ENCODE peak calls at places on chromosome 20, in five cellular contexts. B, T, C, Q and W are unnamed samples.

GRCh38 chr20:45363611-45364492 is 896 bp downstream of the SYS1 start:
- DNase-seq in B (no peak), T (no peak), C (no peak), Q (no peak), W (no peak)

GRCh38 chr20:2809690-2810089 is 5.1 kb upstream of the C20orf141 start:
- DNase-seq in B (no peak), T (no peak), C (no peak), Q (no peak), W (no peak)

GRCh38 chr20:3557237-3557636 is 86.4 kb downstream of the ATRN start:
- DNase-seq in B (no peak), T (no peak), C (no peak), Q (no peak), W (no peak)

GRCh38 chr20:39967806-39968205 is 721.2 kb downstream of the MAFB start:
- DNase-seq in B (no peak), T (no peak), C (no peak), Q (no peak), W (no peak)

GRCh38 chr20:63736893-63737689 is 627 bp downstream of the LIME1 start:
- DNase-seq in B (no peak), T (no peak), C (no peak), Q (peak), W (no peak)

GRCh38 chr20:38805502-38805957 is at the start of gene PPP1R16B:
- DNase-seq in B (peak), T (peak), C (peak), Q (peak), W (peak)

GRCh38 chr20:54350415-54350814 is 125.0 kb upstream of the DOK5 start:
- DNase-seq in B (peak), T (no peak), C (no peak), Q (no peak), W (no peak)

GRCh38 chr20:52078289-52078688 is 113.3 kb downstream of the ZFP64 start:
- DNase-seq in B (peak), T (no peak), C (no peak), Q (no peak), W (no peak)

GRCh38 chr20:54643761-54644160 is 168.4 kb downstream of the DOK5 start:
- DNase-seq in B (peak), T (no peak), C (no peak), Q (no peak), W (no peak)

GRCh38 chr20:60851826-60852704 is 400.0 kb upstream of the CDH4 start:
- DNase-seq in B (no peak), T (no peak), C (peak), Q (no peak), W (peak)

GRCh38 chr20:39069976-39070375 is 107.8 kb downstream of the DHX35 start:
- DNase-seq in B (no peak), T (no peak), C (no peak), Q (no peak), W (no peak)

GRCh38 chr20:53934421-53935352 is 135.7 kb downstream of the BCAS1 start:
- DNase-seq in B (peak), T (peak), C (peak), Q (no peak), W (no peak)

GRCh38 chr20:61720348-61720696 is 345.4 kb downstream of the TAF4 start:
- DNase-seq in B (no peak), T (no peak), C (no peak), Q (no peak), W (no peak)

GRCh38 chr20:39825950-39826349 is 863.1 kb downstream of the MAFB start:
- DNase-seq in B (peak), T (peak), C (no peak), Q (peak), W (no peak)

GRCh38 chr20:40160151-40160550 is 528.9 kb downstream of the MAFB start:
- DNase-seq in B (peak), T (peak), C (peak), Q (no peak), W (peak)

GRCh38 chr20:50554694-50555579 is 44.8 kb downstream of the PTPN1 start:
- DNase-seq in B (no peak), T (no peak), C (no peak), Q (no peak), W (no peak)

GRCh38 chr20:8549192-8549591 is 417.1 kb downstream of the PLCB1 start:
- DNase-seq in B (no peak), T (no peak), C (no peak), Q (no peak), W (no peak)

GRCh38 chr20:25364180-25364788 is 26.4 kb downstream of the ABHD12 start:
- DNase-seq in B (peak), T (no peak), C (no peak), Q (no peak), W (no peak)

GRCh38 chr20:48983423-48984400 is 62.2 kb downstream of the ARFGEF2 start:
- DNase-seq in B (peak), T (peak), C (no peak), Q (no peak), W (no peak)

DNA sequence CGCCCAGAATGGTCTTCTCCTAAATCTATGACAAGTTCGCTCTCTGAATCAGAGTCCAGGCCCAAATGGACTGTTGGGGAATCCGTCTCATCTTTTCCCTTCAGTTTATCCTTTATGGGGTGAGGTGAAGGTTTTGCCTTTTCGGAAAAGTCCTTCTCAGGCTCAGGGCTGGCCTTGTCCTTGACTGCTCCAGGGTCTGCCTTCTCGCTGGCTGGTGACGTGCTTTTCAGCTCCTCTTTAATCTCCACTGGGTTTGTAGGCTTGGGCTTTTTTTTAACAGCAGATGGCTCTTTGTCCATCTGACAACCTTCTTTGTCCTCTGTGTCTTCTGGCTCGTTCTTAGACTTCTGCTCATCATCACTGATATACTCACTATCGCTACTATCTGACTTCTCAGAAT is 110.4 kb downstream of the ZMYND8 start:
- DNase-seq in B (no peak), T (no peak), C (no peak), Q (no peak), W (peak)
- TF ChIP-seq CTCF in B (no peak), T (no peak), C (no peak), Q (no peak), W (no peak)

DNA sequence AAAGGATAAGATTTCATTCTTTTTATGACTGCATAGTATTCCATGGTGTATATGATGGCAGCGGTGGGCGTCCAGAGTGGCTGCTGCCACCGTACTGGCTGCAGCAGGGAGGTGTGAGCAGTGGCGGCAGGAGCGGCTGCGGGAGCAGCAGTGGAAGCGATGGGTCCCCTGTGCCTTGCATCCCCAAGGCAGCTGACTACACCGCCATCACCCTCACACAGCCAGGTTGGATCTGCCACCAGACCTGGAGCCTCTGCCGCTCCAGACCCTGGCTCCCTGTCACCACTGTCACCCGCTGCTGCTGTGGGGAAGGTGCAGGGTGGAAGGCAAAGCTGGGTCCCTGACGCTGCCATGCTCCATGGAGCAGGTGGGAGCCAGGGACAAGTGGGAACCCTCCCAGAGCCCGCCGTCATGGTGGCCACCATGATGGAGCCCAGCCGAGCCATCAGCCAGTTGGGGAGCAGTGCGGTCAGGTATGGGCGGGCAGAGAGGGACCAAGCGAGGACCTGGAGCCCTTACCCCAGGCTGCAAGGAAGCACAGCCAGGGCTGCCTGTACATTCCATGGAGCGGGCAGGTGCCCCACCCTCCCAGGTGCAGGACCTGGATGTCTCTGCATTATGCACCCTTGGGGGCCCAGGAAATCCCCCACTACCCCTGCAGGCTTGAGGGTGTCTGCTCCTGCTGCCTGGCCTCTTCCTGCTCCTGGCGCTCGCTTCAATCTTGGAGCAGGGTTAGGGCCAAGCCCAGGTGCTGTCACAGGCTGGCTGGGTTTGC is 226.1 kb downstream of the OTOR start:
- DNase-seq in B (no peak), T (no peak), C (no peak), Q (no peak), W (no peak)
- H3K4me3 ChIP-seq in B (no peak), T (no peak), C (no peak), Q (no peak), W (no peak)

GRCh38 chr20:41352106-41352505 is 11.5 kb downstream of the LPIN3 start:
- DNase-seq in B (no peak), T (no peak), C (peak), Q (no peak), W (peak)
- TF ChIP-seq CTCF in B (peak), T (peak), C (peak), Q (no peak), W (peak)

DNA sequence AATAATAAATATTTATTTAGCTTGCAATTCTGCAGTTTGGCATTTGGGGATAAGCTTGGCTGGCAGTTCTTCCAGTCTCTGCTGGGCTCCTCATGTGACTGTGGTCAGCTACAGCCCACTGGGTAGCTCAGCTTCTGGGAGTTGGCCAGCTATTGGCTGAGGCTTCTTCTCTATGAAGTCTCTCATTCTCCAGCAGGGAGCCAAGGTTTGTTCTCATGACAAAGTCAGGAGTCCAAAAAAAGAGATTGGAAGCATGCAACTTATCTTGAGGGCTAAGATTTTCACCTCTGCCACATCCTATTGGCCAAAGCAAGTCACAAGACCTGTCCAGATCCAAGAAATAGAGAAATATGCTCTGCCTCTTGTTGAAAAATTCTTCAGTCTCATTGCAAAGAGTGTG is 94.6 kb downstream of the SNAP25 start:
- DNase-seq in B (no peak), T (no peak), C (no peak), Q (no peak), W (no peak)
- H3K4me3 ChIP-seq in B (no peak), T (no peak), C (no peak), Q (no peak), W (peak)

DNA sequence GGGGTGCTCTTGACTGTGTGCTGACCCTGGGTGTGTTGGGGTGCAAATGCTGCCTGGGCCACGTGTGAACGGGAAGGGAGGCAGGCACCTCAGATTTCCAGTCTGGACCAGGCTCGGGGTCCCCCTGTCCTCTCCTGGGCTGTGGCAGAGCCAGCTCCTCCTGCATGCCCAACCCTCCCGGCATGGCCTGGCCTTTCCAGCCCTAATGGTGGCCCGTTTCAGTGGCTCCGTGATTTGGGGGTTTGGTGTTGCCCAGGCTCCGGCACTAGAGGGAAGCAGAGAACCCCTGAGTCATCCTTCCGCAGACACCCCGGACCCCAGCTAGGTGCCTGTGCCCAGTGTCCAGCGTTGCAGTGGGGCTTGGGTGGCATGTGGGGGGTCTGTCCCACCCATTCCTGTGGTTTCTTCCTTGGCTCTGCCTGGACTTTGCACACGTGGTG is 9.1 kb downstream of the RBM38 start:
- DNase-seq in B (no peak), T (no peak), C (no peak), Q (peak), W (no peak)
- TF ChIP-seq CTCF in B (no peak), T (no peak), C (peak), Q (peak), W (no peak)

DNA sequence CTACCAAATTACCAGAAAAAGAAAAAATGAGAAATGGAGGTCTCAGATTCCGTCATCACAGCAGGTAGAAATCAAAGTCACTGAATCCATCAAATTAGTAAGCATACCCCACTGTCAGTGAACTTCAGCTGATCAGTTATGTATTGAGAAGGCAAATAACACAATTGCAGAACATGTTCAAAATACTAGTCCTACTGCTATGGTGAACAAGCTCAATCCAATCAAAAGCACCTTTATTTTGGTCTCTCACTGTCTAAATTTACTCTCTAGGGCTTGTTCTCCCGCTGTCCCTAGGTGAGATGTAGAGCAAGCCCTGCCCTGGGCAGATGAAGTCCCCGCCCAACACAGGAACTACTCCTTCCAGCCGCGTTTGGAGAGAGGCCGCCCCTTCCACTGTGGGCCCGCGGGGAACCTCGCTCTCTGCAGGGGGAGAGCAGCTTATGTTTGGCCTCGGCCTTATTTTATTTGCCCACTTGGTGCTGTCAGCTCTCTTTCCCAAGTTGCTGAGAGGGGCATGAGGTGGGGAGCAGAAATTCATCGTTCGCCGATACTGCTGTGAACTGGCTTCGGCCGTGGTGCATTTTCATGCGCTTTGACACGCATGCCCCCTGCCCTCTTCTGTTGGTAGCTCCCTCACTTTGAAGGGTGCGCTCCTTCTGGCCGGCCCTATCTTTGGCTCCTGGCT is 14.3 kb upstream of the MAP1LC3A start:
- DNase-seq in B (no peak), T (no peak), C (peak), Q (no peak), W (no peak)
- H3K4me3 ChIP-seq in B (no peak), T (no peak), C (peak), Q (no peak), W (no peak)